ENCODE peak calls at places on chromosomes 6 and 20, in four cellular contexts. T is GM23338, F is prostate gland, C is HL-60. M is an unnamed sample.

GRCh38 chr20:37944456-37944981 is 41.6 kb downstream of the VSTM2L start:
- DNase-seq in T (no peak), F (no peak), C (no peak), M (no peak)

GRCh38 chr20:38969708-38970107 is 7.6 kb downstream of the DHX35 start:
- DNase-seq in T (no peak), F (no peak), C (no peak), M (no peak)

GRCh38 chr6:166252601-166253000 is 55.6 kb downstream of the PRR18 start:
- DNase-seq in T (no peak), F (no peak), C (no peak), M (peak; percentile 82)

GRCh38 chr6:15247750-15248450 is 2.0 kb downstream of the JARID2 start:
- DNase-seq in T (peak; percentile 66), F (peak; percentile 36), C (no peak), M (peak; percentile 92)

GRCh38 chr6:139863356-139863755 is 488.9 kb upstream of the CITED2 start:
- DNase-seq in T (no peak), F (no peak), C (no peak), M (no peak)

GRCh38 chr6:151999194-151999593 is 191.7 kb downstream of the ESR1 start:
- DNase-seq in T (no peak), F (no peak), C (no peak), M (no peak)

GRCh38 chr20:7500362-7500761 is 439.9 kb downstream of the HAO1 start:
- DNase-seq in T (no peak), F (no peak), C (no peak), M (no peak)

GRCh38 chr6:12394170-12394569 is 104.0 kb downstream of the EDN1 start:
- DNase-seq in T (no peak), F (no peak), C (no peak), M (no peak)

GRCh38 chr6:17313971-17314370 is 32.8 kb downstream of the RBM24 start:
- DNase-seq in T (no peak), F (no peak), C (no peak), M (no peak)

GRCh38 chr6:149166747-149167146 is 150.8 kb upstream of the TAB2 start:
- DNase-seq in T (no peak), F (no peak), C (no peak), M (no peak)

GRCh38 chr6:125363010-125363359 is 61.2 kb upstream of the HDDC2 start:
- DNase-seq in T (peak; percentile 82), F (no peak), C (no peak), M (no peak)

GRCh38 chr6:154343473-154344308 is 12.9 kb downstream of the IPCEF1 start:
- DNase-seq in T (peak; percentile 85), F (peak; percentile 80), C (no peak), M (no peak)

GRCh38 chr6:100617633-100618348 is 153.1 kb upstream of the SIM1 start:
- DNase-seq in T (no peak), F (no peak), C (peak; percentile 50), M (no peak)

GRCh38 chr6:166112580-166112979 is 55.1 kb downstream of the TBXT start:
- DNase-seq in T (no peak), F (no peak), C (no peak), M (no peak)

GRCh38 chr6:49322861-49323260 is 140.2 kb downstream of the MMUT start:
- DNase-seq in T (no peak), F (no peak), C (no peak), M (no peak)

GRCh38 chr6:75368151-75368779 is 83.7 kb upstream of the TMEM30A start:
- DNase-seq in T (peak; percentile 88), F (no peak), C (no peak), M (no peak)

GRCh38 chr20:856361-856775 is 22.9 kb downstream of the FAM110A start:
- DNase-seq in T (no peak), F (peak; percentile 74), C (no peak), M (no peak)

GRCh38 chr20:54350415-54350814 is 125.0 kb upstream of the DOK5 start:
- DNase-seq in T (no peak), F (no peak), C (no peak), M (no peak)

GRCh38 chr6:165098165-165098564 is 211.2 kb downstream of the C6orf118 start:
- DNase-seq in T (no peak), F (no peak), C (no peak), M (no peak)

GRCh38 chr6:108254436-108255410 is 6.1 kb downstream of the SNX3 start:
- DNase-seq in T (no peak), F (no peak), C (no peak), M (no peak)

GRCh38 chr6:70110128-70111022 is 192.5 kb downstream of the COL9A1 start:
- DNase-seq in T (no peak), F (no peak), C (no peak), M (no peak)

GRCh38 chr6:124995131-124995530 is 32.9 kb downstream of the RNF217 start:
- DNase-seq in T (no peak), F (no peak), C (no peak), M (no peak)

GRCh38 chr20:53623454-53624206 is 30.0 kb upstream of the ZNF217 start:
- DNase-seq in T (peak; percentile 74), F (peak; percentile 69), C (no peak), M (peak; percentile 81)

GRCh38 chr6:112951829-112952228 is 604.7 kb downstream of the RFPL4B start:
- DNase-seq in T (no peak), F (no peak), C (no peak), M (no peak)

GRCh38 chr6:134636221-134636830 is 313.6 kb downstream of the ALDH8A1 start:
- DNase-seq in T (no peak), F (no peak), C (no peak), M (no peak)

GRCh38 chr6:1103945-1104623 is 207.8 kb upstream of the FOXQ1 start:
- DNase-seq in T (peak; percentile 26), F (peak; percentile 34), C (no peak), M (no peak)

GRCh38 chr20:32583581-32584045 is 1.5 kb downstream of the NOL4L start:
- DNase-seq in T (peak; percentile 55), F (no peak), C (no peak), M (no peak)

GRCh38 chr6:64266351-64266821 is 630.8 kb downstream of the PHF3 start:
- DNase-seq in T (no peak), F (no peak), C (no peak), M (no peak)

GRCh38 chr6:28207244-28208179 is 17.6 kb upstream of the ZSCAN9 start:
- DNase-seq in T (peak; percentile 85), F (no peak), C (no peak), M (peak; percentile 79)

GRCh38 chr20:20452254-20452676 is 84.4 kb downstream of the INSM1 start:
- DNase-seq in T (peak; percentile 92), F (no peak), C (no peak), M (peak; percentile 91)

GRCh38 chr20:61371501-61372150 is 119.6 kb downstream of the CDH4 start:
- DNase-seq in T (no peak), F (no peak), C (no peak), M (peak; percentile 66)

GRCh38 chr20:44324343-44324742 is 12.5 kb upstream of the R3HDML start:
- DNase-seq in T (peak; percentile 22), F (no peak), C (no peak), M (no peak)

GRCh38 chr20:44331201-44331600 is 5.6 kb upstream of the R3HDML start:
- DNase-seq in T (no peak), F (no peak), C (no peak), M (no peak)

GRCh38 chr20:44328428-44328827 is 8.4 kb upstream of the R3HDML start:
- DNase-seq in T (no peak), F (no peak), C (no peak), M (no peak)

GRCh38 chr20:44326391-44327159 is 10.3 kb upstream of the R3HDML start:
- DNase-seq in T (peak; percentile 80), F (no peak), C (no peak), M (no peak)
- TF ChIP-seq POLR2AphosphoS5 in T (no peak), F (no peak), C (no peak), M (no peak)

GRCh38 chr20:35771689-35772562 is at the start of gene PHF20:
- DNase-seq in T (peak; percentile 98), F (peak; percentile 98), C (peak; percentile 98), M (peak; percentile 99)

GRCh38 chr20:35776513-35777101 is 4.8 kb downstream of the PHF20 start:
- DNase-seq in T (no peak), F (peak; percentile 75), C (no peak), M (no peak)

GRCh38 chr20:35772563-35773058 is 796 bp downstream of the PHF20 start:
- DNase-seq in T (peak; percentile 16), F (no peak), C (no peak), M (no peak)

GRCh38 chr20:35771367-35771688 is 487 bp upstream of the PHF20 start:
- DNase-seq in T (peak; percentile 16), F (no peak), C (no peak), M (no peak)

GRCh38 chr20:35773154-35773751 is 1.4 kb downstream of the PHF20 start:
- DNase-seq in T (peak; percentile 23), F (no peak), C (peak; percentile 26), M (peak; percentile 76)
- TF ChIP-seq POLR2AphosphoS5 in T (no peak), F (peak; percentile 15), C (peak; percentile 18), M (peak; percentile 87)

DNA sequence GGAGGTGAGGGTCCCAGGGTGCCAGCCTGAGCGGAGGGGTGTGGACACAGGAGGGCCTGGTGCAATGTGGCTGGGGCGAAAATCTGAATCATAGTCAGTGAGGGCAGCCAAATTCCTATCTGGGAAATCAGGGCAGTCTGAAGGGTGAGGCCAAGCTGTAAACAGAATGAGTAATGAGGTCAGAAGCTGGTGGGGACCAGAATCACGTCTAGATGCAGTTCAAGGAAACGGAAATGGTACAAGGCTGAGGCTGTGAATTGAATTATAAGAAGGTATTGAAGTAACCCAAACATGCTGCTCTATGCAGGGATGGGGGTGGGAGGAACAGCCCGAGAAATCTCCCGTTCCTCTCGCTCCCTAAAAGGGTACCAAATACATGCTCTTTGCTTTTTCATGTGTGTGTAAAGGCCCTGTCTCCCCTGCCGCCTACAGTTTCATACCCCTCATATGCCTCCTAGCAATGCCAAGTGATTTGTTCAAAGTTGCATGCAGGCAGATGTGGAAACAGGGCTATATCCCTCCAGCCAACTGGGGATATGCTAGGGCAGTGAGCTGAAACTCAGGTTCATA is 35.2 kb upstream of the PIM1 start:
- DNase-seq in T (no peak), F (no peak), C (no peak), M (no peak)
- TF ChIP-seq POLR2AphosphoS5 in T (peak; percentile 27), F (peak; percentile 28), C (no peak), M (no peak)

DNA sequence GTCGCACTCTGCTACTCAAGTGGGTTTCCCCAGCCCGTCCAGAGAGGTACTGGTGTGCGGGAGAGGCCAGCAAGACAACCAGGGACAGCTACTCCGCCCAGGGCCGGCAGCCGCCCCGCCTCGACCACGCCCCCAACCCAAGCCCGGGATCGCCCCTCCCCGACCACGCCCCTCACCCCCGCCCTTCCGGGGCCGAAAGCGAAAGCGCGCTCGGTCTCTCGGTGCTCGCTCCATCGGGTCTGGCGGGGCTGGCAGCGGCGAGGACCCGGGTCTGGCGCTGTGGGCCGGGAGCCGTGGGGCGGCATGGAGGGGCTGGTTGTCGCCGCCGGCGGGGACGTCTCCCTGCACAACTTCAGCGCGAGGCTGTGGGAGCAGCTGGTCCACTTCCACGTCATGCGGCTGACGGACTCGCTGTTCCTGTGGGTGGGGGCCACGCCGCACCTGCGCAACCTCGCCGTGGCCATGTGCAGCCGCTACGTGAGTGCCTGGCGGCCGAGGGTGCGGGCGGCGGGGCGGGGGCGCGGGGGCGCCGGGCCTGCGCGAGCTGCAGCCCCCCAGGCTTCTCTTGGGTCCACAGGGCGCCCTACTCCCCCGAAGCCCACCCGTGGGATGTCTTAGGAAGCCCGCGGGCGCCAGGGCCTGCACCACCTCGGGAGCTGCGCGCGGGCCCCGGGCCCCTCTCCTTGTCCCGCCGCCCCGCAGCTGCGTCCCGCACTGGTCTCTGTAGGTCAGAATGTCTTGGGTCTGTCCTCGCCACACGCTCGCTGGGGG is at the start of gene PSMG4:
- DNase-seq in T (peak; percentile 95), F (peak; percentile 93), C (peak; percentile 77), M (peak; percentile 99)
- TF ChIP-seq POLR2AphosphoS5 in T (peak; percentile 84), F (peak; percentile 87), C (peak; percentile 73), M (peak; percentile 92)